ENCODE peak calls at places on chromosomes 16 and 17, in eight cellular contexts. K is NCI-H1417, Q is kidney glomerular epithelial cell, Z is ELR, O is transverse colon, W is astrocyte, D is EL, J is fibroblast of the aortic adventitia. V is an unnamed sample.

GRCh38 chr17:78356163-78356713 is 3.6 kb downstream of the SOCS3 start:
- DNase-seq in Z (peak), J (peak), D (peak), W (peak), Q (peak), O (peak), K (no peak), V (no peak)

GRCh38 chr17:28219771-28220170 is 99.2 kb upstream of the TMEM97 start:
- DNase-seq in Q (no peak), J (no peak), O (no peak), D (peak), W (no peak), Z (peak), K (no peak), V (no peak)

GRCh38 chr17:61462734-61463067 is 10.5 kb downstream of the TBX4 start:
- DNase-seq in O (no peak), W (no peak), J (no peak), Z (no peak), K (no peak), D (no peak), Q (no peak), V (no peak)

GRCh38 chr17:41800601-41801373 is 11.0 kb downstream of the P3H4 start:
- DNase-seq in D (peak), Q (peak), K (peak), Z (no peak), O (peak), J (peak), W (peak), V (no peak)

GRCh38 chr17:57696050-57696449 is 49.0 kb downstream of the CCDC182 start:
- DNase-seq in O (no peak), Q (no peak), Z (no peak), D (no peak), K (no peak), J (no peak), W (no peak), V (no peak)

GRCh38 chr16:12869681-12870427 is 31.5 kb upstream of the SHISA9 start:
- DNase-seq in W (no peak), J (no peak), D (peak), K (no peak), O (no peak), Q (no peak), Z (no peak), V (no peak)

GRCh38 chr17:13374203-13375143 is 227.3 kb downstream of the HS3ST3A1 start:
- DNase-seq in Z (no peak), D (no peak), Q (no peak), K (no peak), J (peak), O (no peak), W (no peak), V (no peak)

GRCh38 chr16:78763821-78764440 is 664.5 kb downstream of the WWOX start:
- DNase-seq in D (no peak), Q (no peak), W (no peak), Z (no peak), O (no peak), K (no peak), J (no peak), V (no peak)

GRCh38 chr16:977096-977701 is 4.4 kb upstream of the SOX8 start:
- DNase-seq in O (no peak), Z (no peak), Q (no peak), W (no peak), K (no peak), J (no peak), D (no peak), V (no peak)

GRCh38 chr17:43745541-43745940 is 13.1 kb downstream of the SOST start:
- DNase-seq in O (no peak), J (no peak), K (no peak), Z (no peak), D (no peak), Q (no peak), W (no peak), V (no peak)

GRCh38 chr16:49468611-49469322 is 95.2 kb downstream of the C16orf78 start:
- DNase-seq in Q (no peak), K (no peak), W (no peak), J (no peak), D (no peak), Z (no peak), O (no peak), V (no peak)

GRCh38 chr17:46818319-46818928 is at the start of gene WNT3:
- DNase-seq in Q (no peak), W (no peak), O (peak), Z (no peak), J (no peak), K (peak), D (peak), V (no peak)

GRCh38 chr17:75976175-75976848 is 2.7 kb downstream of the ACOX1 start:
- DNase-seq in J (peak), Q (no peak), W (peak), K (no peak), D (no peak), Z (no peak), O (no peak), V (no peak)

GRCh38 chr16:56932588-56933265 is 785 bp downstream of the HERPUD1 start:
- DNase-seq in O (peak), Z (peak), D (peak), J (peak), Q (peak), W (peak), K (peak), V (peak)

GRCh38 chr16:50025544-50025931 is 513 bp downstream of the CNEP1R1 start:
- DNase-seq in D (peak), Z (peak), K (peak), O (peak), W (peak), J (peak), Q (peak), V (no peak)

GRCh38 chr16:65991149-65991701 is 375.3 kb upstream of the CDH5 start:
- DNase-seq in Z (no peak), K (no peak), O (no peak), D (no peak), J (no peak), Q (no peak), W (no peak), V (no peak)

GRCh38 chr16:90072442-90073105 is 4.6 kb downstream of the PRDM7 start:
- DNase-seq in W (no peak), Z (no peak), J (peak), K (no peak), Q (no peak), O (no peak), D (no peak), V (no peak)

GRCh38 chr17:47204722-47205418 is 4.3 kb upstream of the MYL4 start:
- DNase-seq in J (peak), Z (peak), Q (peak), D (peak), W (peak), K (no peak), O (no peak), V (no peak)

GRCh38 chr17:51840688-51841087 is 317.8 kb downstream of the CA10 start:
- DNase-seq in Q (no peak), D (no peak), W (no peak), J (no peak), Z (no peak), K (no peak), O (no peak), V (no peak)

GRCh38 chr16:60811657-60812056 is 1224.6 kb downstream of the CDH8 start:
- DNase-seq in K (no peak), J (no peak), Z (no peak), Q (no peak), O (no peak), W (no peak), D (no peak), V (no peak)

GRCh38 chr17:73485130-73485529 is 159.1 kb downstream of the SDK2 start:
- DNase-seq in W (no peak), Q (no peak), J (no peak), O (no peak), D (no peak), K (no peak), Z (no peak), V (no peak)

GRCh38 chr17:80060629-80061028 is 24.2 kb downstream of the CCDC40 start:
- DNase-seq in Z (no peak), W (no peak), K (no peak), Q (no peak), J (no peak), D (no peak), O (no peak), V (no peak)

GRCh38 chr17:73492125-73492801 is 152.0 kb downstream of the SDK2 start:
- DNase-seq in W (no peak), K (no peak), O (no peak), J (no peak), Q (no peak), D (no peak), Z (no peak), V (no peak)

GRCh38 chr16:23801387-23801786 is 34.4 kb upstream of the PRKCB start:
- DNase-seq in D (peak), W (peak), J (peak), K (peak), Q (peak), Z (peak), O (peak), V (peak)

GRCh38 chr16:49603956-49604355 is 230.4 kb downstream of the C16orf78 start:
- DNase-seq in Q (no peak), W (no peak), K (no peak), Z (no peak), D (no peak), O (no peak), J (no peak), V (no peak)

GRCh38 chr17:41101586-41102259 is at the start of gene KRTAP4-16:
- DNase-seq in J (no peak), Q (no peak), K (no peak), Z (peak), D (no peak), O (no peak), W (no peak), V (no peak)